ENCODE peak calls at places on chromosomes 6 and 20, in six cellular contexts. One of them, this sample, is unnamed.
A peak's percentile ranks its signal among the peaks of the same experiment; 100 is the strongest.

GRCh38 chr20:9215539-9215938 is 146.7 kb downstream of the PLCB4 start:
- DNase-seq in CD4-positive, alpha-beta memory T cell: no peak
- DNase-seq in uterus: no peak
- DNase-seq in transverse colon: no peak
- DNase-seq in IMR-90: no peak
- DNase-seq in cardiac fibroblast: peak; percentile 24
- DNase-seq in this sample: peak; percentile 16

GRCh38 chr6:39849764-39850163 is 57.6 kb downstream of the DAAM2 start:
- DNase-seq in IMR-90: peak; percentile 31
- DNase-seq in uterus: no peak
- DNase-seq in cardiac fibroblast: peak; percentile 37
- DNase-seq in CD4-positive, alpha-beta memory T cell: no peak
- DNase-seq in transverse colon: no peak
- DNase-seq in this sample: peak; percentile 53

GRCh38 chr20:54649511-54649962 is 174.1 kb downstream of the DOK5 start:
- DNase-seq in IMR-90: peak; percentile 67
- DNase-seq in uterus: peak; percentile 67
- DNase-seq in transverse colon: peak; percentile 77
- DNase-seq in CD4-positive, alpha-beta memory T cell: peak; percentile 29
- DNase-seq in cardiac fibroblast: peak; percentile 81
- DNase-seq in this sample: peak; percentile 86

GRCh38 chr20:9353180-9353915 is 161.0 kb upstream of the LAMP5 start:
- DNase-seq in cardiac fibroblast: no peak
- DNase-seq in transverse colon: no peak
- DNase-seq in uterus: no peak
- DNase-seq in IMR-90: no peak
- DNase-seq in CD4-positive, alpha-beta memory T cell: no peak
- DNase-seq in this sample: peak; percentile 6

GRCh38 chr6:138818496-138819194 is 22.8 kb downstream of the ECT2L start:
- DNase-seq in IMR-90: no peak
- DNase-seq in cardiac fibroblast: no peak
- DNase-seq in CD4-positive, alpha-beta memory T cell: no peak
- DNase-seq in transverse colon: no peak
- DNase-seq in uterus: no peak
- DNase-seq in this sample: no peak

GRCh38 chr6:12103158-12103557 is 91.0 kb downstream of the HIVEP1 start:
- DNase-seq in transverse colon: no peak
- DNase-seq in cardiac fibroblast: no peak
- DNase-seq in uterus: no peak
- DNase-seq in CD4-positive, alpha-beta memory T cell: no peak
- DNase-seq in IMR-90: no peak
- DNase-seq in this sample: no peak

GRCh38 chr6:31776961-31777666 is at the start of gene VWA7:
- DNase-seq in CD4-positive, alpha-beta memory T cell: peak; percentile 58
- DNase-seq in transverse colon: peak; percentile 87
- DNase-seq in IMR-90: peak; percentile 70
- DNase-seq in cardiac fibroblast: peak; percentile 73
- DNase-seq in uterus: peak; percentile 86
- DNase-seq in this sample: peak; percentile 84

GRCh38 chr6:37871616-37872384 is 52.3 kb downstream of the ZFAND3 start:
- DNase-seq in uterus: no peak
- DNase-seq in IMR-90: no peak
- DNase-seq in transverse colon: no peak
- DNase-seq in CD4-positive, alpha-beta memory T cell: no peak
- DNase-seq in cardiac fibroblast: no peak
- DNase-seq in this sample: no peak

GRCh38 chr6:42429836-42430235 is 21.9 kb downstream of the TRERF1 start:
- DNase-seq in uterus: no peak
- DNase-seq in transverse colon: no peak
- DNase-seq in CD4-positive, alpha-beta memory T cell: no peak
- DNase-seq in cardiac fibroblast: no peak
- DNase-seq in IMR-90: no peak
- DNase-seq in this sample: no peak

GRCh38 chr6:83978324-83978734 is 55.2 kb upstream of the MRAP2 start:
- DNase-seq in uterus: no peak
- DNase-seq in transverse colon: no peak
- DNase-seq in IMR-90: no peak
- DNase-seq in CD4-positive, alpha-beta memory T cell: no peak
- DNase-seq in cardiac fibroblast: no peak
- DNase-seq in this sample: no peak
- H3K4me3 ChIP-seq in uterus: no peak overlapping the region
- H3K4me3 ChIP-seq in transverse colon: no peak overlapping the region
- H3K4me3 ChIP-seq in IMR-90: no peak overlapping the region
- H3K4me3 ChIP-seq in CD4-positive, alpha-beta memory T cell: no peak overlapping the region
- H3K4me3 ChIP-seq in cardiac fibroblast: no peak overlapping the region
- H3K4me3 ChIP-seq in this sample: no peak overlapping the region

DNA sequence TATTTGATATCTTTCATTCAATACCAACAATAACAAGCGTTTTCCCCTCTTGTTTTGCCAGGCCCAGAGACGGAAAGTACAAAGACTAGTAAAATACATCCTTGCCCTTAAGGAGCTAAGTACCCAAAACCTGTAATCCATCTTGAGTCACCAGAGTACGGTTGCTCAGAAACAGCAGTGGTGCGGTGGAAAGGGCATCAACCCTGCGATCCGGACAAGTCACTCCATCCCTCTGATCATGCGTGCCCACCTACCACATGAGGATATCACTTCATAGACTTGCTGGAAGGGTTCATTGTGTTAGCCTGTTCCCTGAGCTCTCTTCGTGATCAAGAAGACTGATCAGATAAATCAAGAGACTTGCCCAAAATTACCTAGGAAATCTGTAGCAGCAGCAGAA is 1.9 kb downstream of the TOMM34 start:
- DNase-seq in cardiac fibroblast: no peak
- DNase-seq in uterus: no peak
- DNase-seq in transverse colon: no peak
- DNase-seq in CD4-positive, alpha-beta memory T cell: no peak
- DNase-seq in IMR-90: no peak
- DNase-seq in this sample: no peak
- H3K4me3 ChIP-seq in cardiac fibroblast: no peak overlapping the region
- H3K4me3 ChIP-seq in uterus: no peak overlapping the region
- H3K4me3 ChIP-seq in transverse colon: no peak overlapping the region
- H3K4me3 ChIP-seq in CD4-positive, alpha-beta memory T cell: no peak overlapping the region
- H3K4me3 ChIP-seq in IMR-90: no peak overlapping the region
- H3K4me3 ChIP-seq in this sample: no peak overlapping the region

GRCh38 chr20:31707994-31708744 is 14.5 kb downstream of the BCL2L1 start:
- DNase-seq in IMR-90: no peak
- DNase-seq in transverse colon: peak; percentile 83
- DNase-seq in cardiac fibroblast: no peak
- DNase-seq in uterus: no peak
- DNase-seq in CD4-positive, alpha-beta memory T cell: no peak
- DNase-seq in this sample: no peak
- H3K4me3 ChIP-seq in IMR-90: no peak overlapping the region
- H3K4me3 ChIP-seq in transverse colon: no peak overlapping the region
- H3K4me3 ChIP-seq in cardiac fibroblast: no peak overlapping the region
- H3K4me3 ChIP-seq in uterus: no peak overlapping the region
- H3K4me3 ChIP-seq in CD4-positive, alpha-beta memory T cell: no peak overlapping the region
- H3K4me3 ChIP-seq in this sample: no peak overlapping the region

DNA sequence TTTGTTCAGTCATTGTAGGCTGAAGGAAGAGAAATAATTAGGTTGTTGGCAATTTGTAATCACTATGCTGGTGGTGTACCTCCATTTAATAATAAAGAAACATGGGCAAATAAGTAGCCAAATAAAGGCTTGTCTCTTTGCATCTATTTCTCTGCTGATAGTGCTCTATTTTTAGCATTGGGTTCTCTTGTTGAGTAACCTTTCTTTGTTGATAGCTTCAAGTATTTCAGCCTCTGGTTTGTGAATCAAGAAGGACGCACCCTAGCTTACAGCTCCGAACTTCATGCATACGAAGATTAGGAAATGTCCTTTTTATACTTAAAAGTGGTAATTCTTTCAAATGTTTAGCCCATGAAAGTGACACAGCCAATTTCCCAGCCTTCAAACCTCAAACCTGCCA is 2.6 kb downstream of the PPP1R14C start:
- DNase-seq in cardiac fibroblast: no peak
- DNase-seq in IMR-90: no peak
- DNase-seq in uterus: no peak
- DNase-seq in transverse colon: no peak
- DNase-seq in CD4-positive, alpha-beta memory T cell: no peak
- DNase-seq in this sample: no peak
- H3K4me3 ChIP-seq in cardiac fibroblast: no peak overlapping the region
- H3K4me3 ChIP-seq in IMR-90: no peak overlapping the region
- H3K4me3 ChIP-seq in uterus: no peak overlapping the region
- H3K4me3 ChIP-seq in transverse colon: no peak overlapping the region
- H3K4me3 ChIP-seq in CD4-positive, alpha-beta memory T cell: no peak overlapping the region
- H3K4me3 ChIP-seq in this sample: no peak overlapping the region

GRCh38 chr6:89970072-89970471 is 75.8 kb downstream of the GJA10 start:
- DNase-seq in IMR-90: no peak
- DNase-seq in transverse colon: no peak
- DNase-seq in uterus: no peak
- DNase-seq in CD4-positive, alpha-beta memory T cell: no peak
- DNase-seq in cardiac fibroblast: no peak
- DNase-seq in this sample: no peak
- H3K4me3 ChIP-seq in IMR-90: no peak overlapping the region
- H3K4me3 ChIP-seq in transverse colon: no peak overlapping the region
- H3K4me3 ChIP-seq in uterus: no peak overlapping the region
- H3K4me3 ChIP-seq in CD4-positive, alpha-beta memory T cell: no peak overlapping the region
- H3K4me3 ChIP-seq in cardiac fibroblast: no peak overlapping the region
- H3K4me3 ChIP-seq in this sample: no peak overlapping the region

DNA sequence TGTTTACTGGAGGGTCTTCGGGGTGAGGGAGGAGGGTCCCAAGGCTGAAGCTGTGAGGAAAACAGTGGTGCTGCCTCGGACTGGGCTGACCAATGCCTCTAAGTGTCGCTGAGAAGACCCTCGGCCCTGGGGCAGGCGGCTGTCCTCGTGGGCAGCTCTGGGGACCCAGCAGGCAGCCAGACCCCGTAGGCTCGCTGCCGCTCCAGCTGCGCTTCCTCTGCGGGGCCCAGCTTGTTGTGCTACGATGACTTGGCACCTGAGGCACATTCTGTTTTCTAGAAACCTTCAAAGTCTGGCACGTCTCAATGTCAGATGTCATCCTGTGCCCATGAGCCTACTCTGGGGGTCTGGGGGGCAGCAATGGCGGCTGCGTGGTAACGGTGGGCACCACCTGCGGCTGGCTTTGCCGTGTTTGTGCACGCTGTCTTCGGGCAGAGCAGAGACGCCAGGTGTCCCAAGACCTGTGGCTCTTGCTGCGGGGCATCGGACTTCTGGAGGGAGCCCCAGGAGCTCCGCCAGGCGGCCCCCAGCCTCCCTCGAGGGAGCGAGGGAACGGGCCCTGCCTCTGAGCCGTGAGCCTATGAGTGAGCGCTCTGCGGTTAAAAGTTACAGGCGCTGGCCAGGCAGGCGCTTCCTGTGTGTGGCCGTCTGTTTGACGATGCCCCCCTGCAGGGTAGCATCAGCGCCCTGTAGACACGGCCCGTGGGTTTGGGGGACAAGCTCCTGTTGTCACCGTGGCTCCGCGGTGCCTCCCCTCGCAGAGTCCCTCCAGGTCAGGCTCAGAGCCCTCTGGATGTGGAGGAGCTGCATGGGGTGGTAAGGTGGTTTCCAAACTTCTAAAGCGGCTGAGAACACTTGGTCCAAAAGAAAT is 6.8 kb downstream of the SLC17A9 start:
- DNase-seq in cardiac fibroblast: no peak
- DNase-seq in uterus: no peak
- DNase-seq in CD4-positive, alpha-beta memory T cell: no peak
- DNase-seq in IMR-90: no peak
- DNase-seq in transverse colon: no peak
- DNase-seq in this sample: no peak
- H3K4me3 ChIP-seq in cardiac fibroblast: no peak overlapping the region
- H3K4me3 ChIP-seq in uterus: no peak overlapping the region
- H3K4me3 ChIP-seq in CD4-positive, alpha-beta memory T cell: no peak overlapping the region
- H3K4me3 ChIP-seq in IMR-90: no peak overlapping the region
- H3K4me3 ChIP-seq in transverse colon: no peak overlapping the region
- H3K4me3 ChIP-seq in this sample: no peak overlapping the region

GRCh38 chr6:5497896-5498578 is 236.7 kb downstream of the FARS2 start:
- DNase-seq in cardiac fibroblast: peak; percentile 87
- DNase-seq in uterus: no peak
- DNase-seq in IMR-90: peak; percentile 62
- DNase-seq in transverse colon: no peak
- DNase-seq in CD4-positive, alpha-beta memory T cell: no peak
- DNase-seq in this sample: peak; percentile 50

GRCh38 chr6:5501837-5502236 is 240.5 kb downstream of the FARS2 start:
- DNase-seq in uterus: no peak
- DNase-seq in CD4-positive, alpha-beta memory T cell: no peak
- DNase-seq in cardiac fibroblast: no peak
- DNase-seq in IMR-90: no peak
- DNase-seq in transverse colon: no peak
- DNase-seq in this sample: no peak

GRCh38 chr6:5499644-5500306 is 238.5 kb downstream of the FARS2 start:
- DNase-seq in CD4-positive, alpha-beta memory T cell: no peak
- DNase-seq in IMR-90: peak; percentile 76
- DNase-seq in uterus: no peak
- DNase-seq in transverse colon: no peak
- DNase-seq in cardiac fibroblast: peak; percentile 77
- DNase-seq in this sample: peak; percentile 22

GRCh38 chr6:5493806-5494205 is 232.5 kb downstream of the FARS2 start:
- DNase-seq in CD4-positive, alpha-beta memory T cell: no peak
- DNase-seq in transverse colon: no peak
- DNase-seq in IMR-90: no peak
- DNase-seq in cardiac fibroblast: no peak
- DNase-seq in uterus: no peak
- DNase-seq in this sample: no peak

GRCh38 chr6:5498579-5498899 is 237.2 kb downstream of the FARS2 start:
- DNase-seq in transverse colon: no peak
- DNase-seq in uterus: no peak
- DNase-seq in cardiac fibroblast: no peak
- DNase-seq in IMR-90: peak; percentile 47
- DNase-seq in CD4-positive, alpha-beta memory T cell: no peak
- DNase-seq in this sample: no peak
- H3K4me3 ChIP-seq in transverse colon: no peak overlapping the region
- H3K4me3 ChIP-seq in uterus: no peak overlapping the region
- H3K4me3 ChIP-seq in cardiac fibroblast: no peak overlapping the region
- H3K4me3 ChIP-seq in IMR-90: peak overlapping the region; percentile 20
- H3K4me3 ChIP-seq in CD4-positive, alpha-beta memory T cell: no peak overlapping the region
- H3K4me3 ChIP-seq in this sample: peak overlapping the region; percentile 35

GRCh38 chr6:760982-761955 is 68.3 kb upstream of the EXOC2 start:
- DNase-seq in transverse colon: no peak
- DNase-seq in IMR-90: no peak
- DNase-seq in cardiac fibroblast: no peak
- DNase-seq in uterus: no peak
- DNase-seq in CD4-positive, alpha-beta memory T cell: no peak
- DNase-seq in this sample: no peak
- H3K4me3 ChIP-seq in transverse colon: no peak overlapping the region
- H3K4me3 ChIP-seq in IMR-90: no peak overlapping the region
- H3K4me3 ChIP-seq in cardiac fibroblast: no peak overlapping the region
- H3K4me3 ChIP-seq in uterus: no peak overlapping the region
- H3K4me3 ChIP-seq in CD4-positive, alpha-beta memory T cell: no peak overlapping the region
- H3K4me3 ChIP-seq in this sample: no peak overlapping the region

GRCh38 chr20:35291654-35292503 is at the start of gene FAM83C:
- DNase-seq in cardiac fibroblast: no peak
- DNase-seq in transverse colon: no peak
- DNase-seq in uterus: no peak
- DNase-seq in IMR-90: no peak
- DNase-seq in CD4-positive, alpha-beta memory T cell: no peak
- DNase-seq in this sample: no peak
- H3K4me3 ChIP-seq in cardiac fibroblast: no peak within 1 kb of the TSS
- H3K4me3 ChIP-seq in transverse colon: no peak within 1 kb of the TSS
- H3K4me3 ChIP-seq in uterus: no peak within 1 kb of the TSS
- H3K4me3 ChIP-seq in IMR-90: no peak within 1 kb of the TSS
- H3K4me3 ChIP-seq in CD4-positive, alpha-beta memory T cell: no peak within 1 kb of the TSS
- H3K4me3 ChIP-seq in this sample: no peak within 1 kb of the TSS

GRCh38 chr6:150767585-150768164 is 97.8 kb upstream of the MTHFD1L start:
- DNase-seq in uterus: no peak
- DNase-seq in CD4-positive, alpha-beta memory T cell: no peak
- DNase-seq in cardiac fibroblast: no peak
- DNase-seq in IMR-90: no peak
- DNase-seq in transverse colon: no peak
- DNase-seq in this sample: peak; percentile 24
- H3K4me3 ChIP-seq in uterus: no peak overlapping the region
- H3K4me3 ChIP-seq in CD4-positive, alpha-beta memory T cell: no peak overlapping the region
- H3K4me3 ChIP-seq in cardiac fibroblast: no peak overlapping the region
- H3K4me3 ChIP-seq in IMR-90: no peak overlapping the region
- H3K4me3 ChIP-seq in transverse colon: no peak overlapping the region
- H3K4me3 ChIP-seq in this sample: no peak overlapping the region